ENCODE peak calls at places on chromosome 13, in five cellular contexts. One of them, this sample, is unnamed.

GRCh38 chr13:103799028-103799427 is 732.8 kb upstream of the SLC10A2 start:
- DNase-seq in Peyer's patch: no peak
- DNase-seq in IMR-90: no peak
- DNase-seq in NB4: no peak
- DNase-seq in ovary: no peak
- DNase-seq in this sample: no peak

GRCh38 chr13:64993514-64994164 is 2236.5 kb downstream of the PCDH9 start:
- DNase-seq in Peyer's patch: no peak
- DNase-seq in IMR-90: no peak
- DNase-seq in NB4: peak
- DNase-seq in ovary: no peak
- DNase-seq in this sample: no peak

GRCh38 chr13:37869756-37870488 is at the start of gene TRPC4:
- DNase-seq in Peyer's patch: no peak
- DNase-seq in IMR-90: peak
- DNase-seq in NB4: peak
- DNase-seq in ovary: peak
- DNase-seq in this sample: no peak

GRCh38 chr13:102799544-102800144 is 725 bp downstream of the BIVM start:
- DNase-seq in Peyer's patch: no peak
- DNase-seq in IMR-90: peak
- DNase-seq in NB4: no peak
- DNase-seq in ovary: no peak
- DNase-seq in this sample: peak

GRCh38 chr13:98966019-98966418 is 11.8 kb downstream of the DOCK9 start:
- DNase-seq in Peyer's patch: no peak
- DNase-seq in IMR-90: no peak
- DNase-seq in NB4: no peak
- DNase-seq in ovary: no peak
- DNase-seq in this sample: no peak

GRCh38 chr13:106473174-106473573 is 62.3 kb downstream of the EFNB2 start:
- DNase-seq in Peyer's patch: no peak
- DNase-seq in IMR-90: no peak
- DNase-seq in NB4: no peak
- DNase-seq in ovary: no peak
- DNase-seq in this sample: no peak

GRCh38 chr13:32134241-32134801 is 102.7 kb downstream of the FRY start:
- DNase-seq in Peyer's patch: no peak
- DNase-seq in IMR-90: peak
- DNase-seq in NB4: no peak
- DNase-seq in ovary: no peak
- DNase-seq in this sample: no peak

GRCh38 chr13:48028066-48028465 is 9.5 kb upstream of the NUDT15 start:
- DNase-seq in Peyer's patch: no peak
- DNase-seq in IMR-90: no peak
- DNase-seq in NB4: no peak
- DNase-seq in ovary: no peak
- DNase-seq in this sample: no peak

GRCh38 chr13:73794755-73795154 is 339.4 kb downstream of the KLF12 start:
- DNase-seq in Peyer's patch: no peak
- DNase-seq in IMR-90: no peak
- DNase-seq in NB4: no peak
- DNase-seq in ovary: no peak
- DNase-seq in this sample: no peak

GRCh38 chr13:111152836-111153235 is 37.7 kb downstream of the ARHGEF7 start:
- DNase-seq in Peyer's patch: no peak
- DNase-seq in IMR-90: no peak
- DNase-seq in NB4: peak
- DNase-seq in ovary: no peak
- DNase-seq in this sample: no peak

GRCh38 chr13:112457485-112457884 is 81.3 kb downstream of the SPACA7 start:
- DNase-seq in Peyer's patch: no peak
- DNase-seq in IMR-90: no peak
- DNase-seq in NB4: no peak
- DNase-seq in ovary: no peak
- DNase-seq in this sample: no peak

GRCh38 chr13:32314968-32315254 is 252 bp downstream of the ZAR1L start:
- DNase-seq in Peyer's patch: peak
- DNase-seq in IMR-90: peak
- DNase-seq in NB4: no peak
- DNase-seq in ovary: no peak
- DNase-seq in this sample: no peak

GRCh38 chr13:95349267-95349666 is 48.0 kb upstream of the ABCC4 start:
- DNase-seq in Peyer's patch: no peak
- DNase-seq in IMR-90: peak
- DNase-seq in NB4: no peak
- DNase-seq in ovary: no peak
- DNase-seq in this sample: no peak

GRCh38 chr13:70668293-70668692 is 560.0 kb upstream of the KLHL1 start:
- DNase-seq in Peyer's patch: no peak
- DNase-seq in IMR-90: no peak
- DNase-seq in NB4: no peak
- DNase-seq in ovary: no peak
- DNase-seq in this sample: no peak

GRCh38 chr13:100089633-100090032 is 740 bp downstream of the PCCA start:
- DNase-seq in Peyer's patch: no peak
- DNase-seq in IMR-90: peak
- DNase-seq in NB4: peak
- DNase-seq in ovary: no peak
- DNase-seq in this sample: no peak

GRCh38 chr13:93496985-93497673 is 270.5 kb downstream of the GPC6 start:
- DNase-seq in Peyer's patch: no peak
- DNase-seq in IMR-90: no peak
- DNase-seq in NB4: no peak
- DNase-seq in ovary: no peak
- DNase-seq in this sample: no peak

GRCh38 chr13:110017379-110017778 is 231.0 kb upstream of the IRS2 start:
- DNase-seq in Peyer's patch: no peak
- DNase-seq in IMR-90: peak
- DNase-seq in NB4: no peak
- DNase-seq in ovary: no peak
- DNase-seq in this sample: no peak

GRCh38 chr13:42906257-42906656 is 85.8 kb downstream of the EPSTI1 start:
- DNase-seq in Peyer's patch: no peak
- DNase-seq in IMR-90: no peak
- DNase-seq in NB4: no peak
- DNase-seq in ovary: no peak
- DNase-seq in this sample: no peak
- TF ChIP-seq POLR2A in Peyer's patch: no peak
- TF ChIP-seq POLR2A in IMR-90: no peak
- TF ChIP-seq POLR2A in NB4: no peak
- TF ChIP-seq POLR2A in ovary: no peak
- TF ChIP-seq POLR2A in this sample: no peak

GRCh38 chr13:50323440-50324070 is 308.3 kb downstream of the KCNRG start:
- DNase-seq in Peyer's patch: no peak
- DNase-seq in IMR-90: peak
- DNase-seq in NB4: no peak
- DNase-seq in ovary: no peak
- DNase-seq in this sample: no peak

GRCh38 chr13:50318887-50319286 is 303.6 kb downstream of the KCNRG start:
- DNase-seq in Peyer's patch: no peak
- DNase-seq in IMR-90: no peak
- DNase-seq in NB4: peak
- DNase-seq in ovary: no peak
- DNase-seq in this sample: no peak

GRCh38 chr13:50319603-50320296 is 304.5 kb downstream of the KCNRG start:
- DNase-seq in Peyer's patch: no peak
- DNase-seq in IMR-90: peak
- DNase-seq in NB4: peak
- DNase-seq in ovary: no peak
- DNase-seq in this sample: no peak

GRCh38 chr13:50322006-50322405 is 306.8 kb downstream of the KCNRG start:
- DNase-seq in Peyer's patch: no peak
- DNase-seq in IMR-90: no peak
- DNase-seq in NB4: peak
- DNase-seq in ovary: no peak
- DNase-seq in this sample: no peak

GRCh38 chr13:50320297-50320862 is 305.1 kb downstream of the KCNRG start:
- DNase-seq in Peyer's patch: no peak
- DNase-seq in IMR-90: peak
- DNase-seq in NB4: no peak
- DNase-seq in ovary: no peak
- DNase-seq in this sample: no peak
- H3K4me3 ChIP-seq in Peyer's patch: no peak
- H3K4me3 ChIP-seq in IMR-90: no peak
- H3K4me3 ChIP-seq in NB4: no peak
- H3K4me3 ChIP-seq in ovary: no peak
- H3K4me3 ChIP-seq in this sample: no peak

DNA sequence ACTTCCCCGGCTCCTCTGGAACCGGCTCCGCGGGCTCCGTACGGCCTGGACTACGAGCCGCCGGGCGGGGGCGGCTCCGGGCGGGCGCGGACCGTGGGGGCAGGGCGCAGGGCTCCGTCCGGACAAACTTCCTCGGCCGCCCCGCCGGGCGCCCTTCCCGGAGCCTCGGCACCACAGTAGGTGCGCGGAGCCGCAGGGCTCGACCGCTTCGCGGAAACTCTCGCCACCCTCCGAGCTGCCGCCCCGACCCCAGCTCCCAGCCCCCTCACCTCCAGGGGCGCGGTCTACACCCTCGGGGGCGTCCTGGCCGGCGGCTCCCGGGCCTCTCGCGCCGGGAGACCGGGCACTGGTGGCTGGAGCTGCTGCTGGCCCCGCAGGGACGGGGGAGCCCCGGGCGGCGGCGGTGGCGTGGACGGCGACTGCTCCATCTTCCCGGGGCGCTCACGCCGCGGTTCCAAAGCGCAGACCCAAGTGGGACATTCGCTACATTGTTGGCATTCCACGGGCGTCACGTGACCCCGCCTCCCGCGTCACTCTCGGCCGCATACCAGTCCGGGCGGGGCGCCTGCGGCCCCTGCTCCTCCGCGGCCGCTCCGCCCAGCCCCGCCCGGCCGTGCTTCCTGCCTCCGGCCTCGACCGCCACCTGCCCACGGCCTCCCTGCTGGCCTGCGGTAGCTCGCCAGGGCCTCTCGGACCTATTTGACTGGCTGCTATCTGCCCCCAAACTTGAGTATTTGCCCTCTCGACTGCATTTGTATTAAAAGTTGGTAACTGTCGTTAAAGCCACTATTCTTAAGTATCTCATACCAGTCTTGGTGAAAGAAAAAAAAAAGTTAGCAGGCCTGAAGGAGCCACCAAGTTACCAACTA is at the start of gene LATS2:
- DNase-seq in Peyer's patch: peak
- DNase-seq in IMR-90: peak
- DNase-seq in NB4: peak
- DNase-seq in ovary: peak
- DNase-seq in this sample: peak
- TF ChIP-seq POLR2A in Peyer's patch: peak
- TF ChIP-seq POLR2A in IMR-90: peak
- TF ChIP-seq POLR2A in NB4: peak
- TF ChIP-seq POLR2A in ovary: peak
- TF ChIP-seq POLR2A in this sample: peak

GRCh38 chr13:24273926-24274325 is 35.5 kb upstream of the C1QTNF9 start:
- DNase-seq in Peyer's patch: no peak
- DNase-seq in IMR-90: no peak
- DNase-seq in NB4: no peak
- DNase-seq in ovary: no peak
- DNase-seq in this sample: no peak

GRCh38 chr13:24271611-24272451 is 37.5 kb upstream of the C1QTNF9 start:
- DNase-seq in Peyer's patch: peak
- DNase-seq in IMR-90: peak
- DNase-seq in NB4: peak
- DNase-seq in ovary: peak
- DNase-seq in this sample: peak

GRCh38 chr13:24271231-24271610 is 38.2 kb upstream of the C1QTNF9 start:
- DNase-seq in Peyer's patch: no peak
- DNase-seq in IMR-90: no peak
- DNase-seq in NB4: no peak
- DNase-seq in ovary: no peak
- DNase-seq in this sample: no peak

GRCh38 chr13:24274452-24274971 is 34.9 kb upstream of the C1QTNF9 start:
- DNase-seq in Peyer's patch: peak
- DNase-seq in IMR-90: peak
- DNase-seq in NB4: no peak
- DNase-seq in ovary: peak
- DNase-seq in this sample: peak

GRCh38 chr13:24272452-24273161 is 36.8 kb upstream of the C1QTNF9 start:
- DNase-seq in Peyer's patch: no peak
- DNase-seq in IMR-90: no peak
- DNase-seq in NB4: no peak
- DNase-seq in ovary: peak
- DNase-seq in this sample: peak
- H3K4me3 ChIP-seq in Peyer's patch: peak
- H3K4me3 ChIP-seq in IMR-90: no peak
- H3K4me3 ChIP-seq in NB4: no peak
- H3K4me3 ChIP-seq in ovary: peak
- H3K4me3 ChIP-seq in this sample: peak